ENCODE peak calls at places on chromosomes 13 and 19, in nine cellular contexts. One of them, this sample, is unnamed.

GRCh38 chr19:33066543-33066942 is 1.9 kb upstream of the RHPN2 start:
- DNase-seq in A549: no peak
- DNase-seq in ureter: no peak
- DNase-seq in A172: no peak
- DNase-seq in aorta: no peak
- DNase-seq in CD4-positive, alpha-beta memory T cell: no peak
- DNase-seq in NCI-H1092: no peak
- DNase-seq in GM13976: no peak
- DNase-seq in mammary epithelial cell: no peak
- DNase-seq in this sample: no peak

GRCh38 chr19:48152552-48152951 is 17.6 kb downstream of the LIG1 start:
- DNase-seq in A549: peak
- DNase-seq in ureter: peak
- DNase-seq in A172: peak
- DNase-seq in aorta: peak
- DNase-seq in CD4-positive, alpha-beta memory T cell: no peak
- DNase-seq in NCI-H1092: no peak
- DNase-seq in GM13976: peak
- DNase-seq in mammary epithelial cell: peak
- DNase-seq in this sample: peak

GRCh38 chr19:38425810-38426466 is at the start of gene RASGRP4:
- DNase-seq in A549: no peak
- DNase-seq in ureter: no peak
- DNase-seq in A172: no peak
- DNase-seq in aorta: peak
- DNase-seq in CD4-positive, alpha-beta memory T cell: peak
- DNase-seq in NCI-H1092: no peak
- DNase-seq in GM13976: peak
- DNase-seq in mammary epithelial cell: no peak
- DNase-seq in this sample: no peak

GRCh38 chr13:40345654-40346372 is 320.6 kb downstream of the FOXO1 start:
- DNase-seq in A549: no peak
- DNase-seq in ureter: no peak
- DNase-seq in A172: no peak
- DNase-seq in aorta: no peak
- DNase-seq in CD4-positive, alpha-beta memory T cell: no peak
- DNase-seq in NCI-H1092: no peak
- DNase-seq in GM13976: no peak
- DNase-seq in mammary epithelial cell: no peak
- DNase-seq in this sample: no peak

GRCh38 chr19:33397536-33398360 is 24.2 kb downstream of the CEBPG start:
- DNase-seq in A549: no peak
- DNase-seq in ureter: no peak
- DNase-seq in A172: no peak
- DNase-seq in aorta: peak
- DNase-seq in CD4-positive, alpha-beta memory T cell: no peak
- DNase-seq in NCI-H1092: no peak
- DNase-seq in GM13976: no peak
- DNase-seq in mammary epithelial cell: no peak
- DNase-seq in this sample: no peak

GRCh38 chr19:49890349-49891311 is 6.1 kb downstream of the IL4I1 start:
- DNase-seq in A549: peak
- DNase-seq in ureter: no peak
- DNase-seq in A172: no peak
- DNase-seq in aorta: no peak
- DNase-seq in CD4-positive, alpha-beta memory T cell: peak
- DNase-seq in NCI-H1092: no peak
- DNase-seq in GM13976: peak
- DNase-seq in mammary epithelial cell: peak
- DNase-seq in this sample: no peak

GRCh38 chr19:50418186-50419021 is at the start of gene SPIB:
- DNase-seq in A549: no peak
- DNase-seq in ureter: no peak
- DNase-seq in A172: no peak
- DNase-seq in aorta: no peak
- DNase-seq in CD4-positive, alpha-beta memory T cell: no peak
- DNase-seq in NCI-H1092: no peak
- DNase-seq in GM13976: peak
- DNase-seq in mammary epithelial cell: no peak
- DNase-seq in this sample: no peak

GRCh38 chr19:43412441-43412840 is 2.2 kb upstream of the TEX101 start:
- DNase-seq in A549: no peak
- DNase-seq in ureter: no peak
- DNase-seq in A172: no peak
- DNase-seq in aorta: no peak
- DNase-seq in CD4-positive, alpha-beta memory T cell: no peak
- DNase-seq in NCI-H1092: no peak
- DNase-seq in GM13976: no peak
- DNase-seq in mammary epithelial cell: no peak
- DNase-seq in this sample: no peak

GRCh38 chr19:29587518-29587986 is 18.5 kb upstream of the POP4 start:
- DNase-seq in A549: no peak
- DNase-seq in ureter: no peak
- DNase-seq in A172: peak
- DNase-seq in aorta: no peak
- DNase-seq in CD4-positive, alpha-beta memory T cell: peak
- DNase-seq in NCI-H1092: no peak
- DNase-seq in GM13976: peak
- DNase-seq in mammary epithelial cell: peak
- DNase-seq in this sample: peak

GRCh38 chr13:34161829-34162544 is 344.0 kb downstream of the RFC3 start:
- DNase-seq in A549: peak
- DNase-seq in ureter: no peak
- DNase-seq in A172: peak
- DNase-seq in aorta: no peak
- DNase-seq in CD4-positive, alpha-beta memory T cell: no peak
- DNase-seq in NCI-H1092: peak
- DNase-seq in GM13976: no peak
- DNase-seq in mammary epithelial cell: no peak
- DNase-seq in this sample: peak

GRCh38 chr13:26596458-26596857 is 39.0 kb downstream of the WASF3 start:
- DNase-seq in A549: no peak
- DNase-seq in ureter: no peak
- DNase-seq in A172: no peak
- DNase-seq in aorta: no peak
- DNase-seq in CD4-positive, alpha-beta memory T cell: no peak
- DNase-seq in NCI-H1092: no peak
- DNase-seq in GM13976: no peak
- DNase-seq in mammary epithelial cell: no peak
- DNase-seq in this sample: no peak

GRCh38 chr19:4539697-4540581 is at the start of gene LRG1:
- DNase-seq in A549: no peak
- DNase-seq in ureter: peak
- DNase-seq in A172: no peak
- DNase-seq in aorta: peak
- DNase-seq in CD4-positive, alpha-beta memory T cell: no peak
- DNase-seq in NCI-H1092: no peak
- DNase-seq in GM13976: peak
- DNase-seq in mammary epithelial cell: no peak
- DNase-seq in this sample: no peak

GRCh38 chr13:73870970-73871935 is 263.0 kb downstream of the KLF12 start:
- DNase-seq in A549: no peak
- DNase-seq in ureter: no peak
- DNase-seq in A172: no peak
- DNase-seq in aorta: peak
- DNase-seq in CD4-positive, alpha-beta memory T cell: no peak
- DNase-seq in NCI-H1092: no peak
- DNase-seq in GM13976: no peak
- DNase-seq in mammary epithelial cell: no peak
- DNase-seq in this sample: peak

GRCh38 chr19:46413262-46414031 is at the start of gene CCDC8:
- DNase-seq in A549: no peak
- DNase-seq in ureter: peak
- DNase-seq in A172: no peak
- DNase-seq in aorta: peak
- DNase-seq in CD4-positive, alpha-beta memory T cell: no peak
- DNase-seq in NCI-H1092: no peak
- DNase-seq in GM13976: no peak
- DNase-seq in mammary epithelial cell: peak
- DNase-seq in this sample: no peak

GRCh38 chr13:100808848-100809247 is 134.3 kb upstream of the TMTC4 start:
- DNase-seq in A549: no peak
- DNase-seq in ureter: no peak
- DNase-seq in A172: no peak
- DNase-seq in aorta: no peak
- DNase-seq in CD4-positive, alpha-beta memory T cell: no peak
- DNase-seq in NCI-H1092: no peak
- DNase-seq in GM13976: no peak
- DNase-seq in mammary epithelial cell: no peak
- DNase-seq in this sample: no peak

GRCh38 chr19:1295169-1296012 is 9.7 kb downstream of the EFNA2 start:
- DNase-seq in A549: no peak
- DNase-seq in ureter: no peak
- DNase-seq in A172: no peak
- DNase-seq in aorta: no peak
- DNase-seq in CD4-positive, alpha-beta memory T cell: no peak
- DNase-seq in NCI-H1092: no peak
- DNase-seq in GM13976: peak
- DNase-seq in mammary epithelial cell: no peak
- DNase-seq in this sample: no peak

GRCh38 chr19:29581398-29581797 is 24.7 kb upstream of the POP4 start:
- DNase-seq in A549: no peak
- DNase-seq in ureter: no peak
- DNase-seq in A172: no peak
- DNase-seq in aorta: no peak
- DNase-seq in CD4-positive, alpha-beta memory T cell: no peak
- DNase-seq in NCI-H1092: no peak
- DNase-seq in GM13976: no peak
- DNase-seq in mammary epithelial cell: no peak
- DNase-seq in this sample: no peak

GRCh38 chr13:45194081-45194939 is 6.5 kb downstream of the KCTD4 start:
- DNase-seq in A549: no peak
- DNase-seq in ureter: no peak
- DNase-seq in A172: no peak
- DNase-seq in aorta: peak
- DNase-seq in CD4-positive, alpha-beta memory T cell: no peak
- DNase-seq in NCI-H1092: peak
- DNase-seq in GM13976: no peak
- DNase-seq in mammary epithelial cell: peak
- DNase-seq in this sample: no peak

GRCh38 chr13:25771641-25772478 is 280.0 kb downstream of the SHISA2 start:
- DNase-seq in A549: no peak
- DNase-seq in ureter: no peak
- DNase-seq in A172: peak
- DNase-seq in aorta: no peak
- DNase-seq in CD4-positive, alpha-beta memory T cell: no peak
- DNase-seq in NCI-H1092: no peak
- DNase-seq in GM13976: no peak
- DNase-seq in mammary epithelial cell: peak
- DNase-seq in this sample: peak

GRCh38 chr13:59531571-59532091 is 632.1 kb downstream of the DIAPH3 start:
- DNase-seq in A549: no peak
- DNase-seq in ureter: peak
- DNase-seq in A172: peak
- DNase-seq in aorta: peak
- DNase-seq in CD4-positive, alpha-beta memory T cell: no peak
- DNase-seq in NCI-H1092: peak
- DNase-seq in GM13976: no peak
- DNase-seq in mammary epithelial cell: peak
- DNase-seq in this sample: peak

GRCh38 chr19:18780631-18781030 is 10.5 kb downstream of the COMP start:
- DNase-seq in A549: no peak
- DNase-seq in ureter: no peak
- DNase-seq in A172: no peak
- DNase-seq in aorta: no peak
- DNase-seq in CD4-positive, alpha-beta memory T cell: no peak
- DNase-seq in NCI-H1092: no peak
- DNase-seq in GM13976: no peak
- DNase-seq in mammary epithelial cell: no peak
- DNase-seq in this sample: no peak

GRCh38 chr19:17871032-17871877 is 490 bp upstream of the SLC5A5 start:
- DNase-seq in A549: no peak
- DNase-seq in ureter: no peak
- DNase-seq in A172: no peak
- DNase-seq in aorta: no peak
- DNase-seq in CD4-positive, alpha-beta memory T cell: no peak
- DNase-seq in NCI-H1092: no peak
- DNase-seq in GM13976: no peak
- DNase-seq in mammary epithelial cell: no peak
- DNase-seq in this sample: no peak

GRCh38 chr13:110529522-110530311 is 31.8 kb downstream of the RAB20 start:
- DNase-seq in A549: no peak
- DNase-seq in ureter: no peak
- DNase-seq in A172: no peak
- DNase-seq in aorta: peak
- DNase-seq in CD4-positive, alpha-beta memory T cell: no peak
- DNase-seq in NCI-H1092: no peak
- DNase-seq in GM13976: no peak
- DNase-seq in mammary epithelial cell: no peak
- DNase-seq in this sample: no peak

GRCh38 chr19:47417746-47418594 is 1.4 kb downstream of the MEIS3 start:
- DNase-seq in A549: no peak
- DNase-seq in ureter: no peak
- DNase-seq in A172: no peak
- DNase-seq in aorta: no peak
- DNase-seq in CD4-positive, alpha-beta memory T cell: peak
- DNase-seq in NCI-H1092: no peak
- DNase-seq in GM13976: no peak
- DNase-seq in mammary epithelial cell: no peak
- DNase-seq in this sample: no peak

GRCh38 chr19:778910-779653 is 18.2 kb upstream of the PTBP1 start:
- DNase-seq in A549: peak
- DNase-seq in ureter: peak
- DNase-seq in A172: peak
- DNase-seq in aorta: peak
- DNase-seq in CD4-positive, alpha-beta memory T cell: no peak
- DNase-seq in NCI-H1092: no peak
- DNase-seq in GM13976: no peak
- DNase-seq in mammary epithelial cell: peak
- DNase-seq in this sample: peak

GRCh38 chr13:99265823-99266426 is 7.7 kb upstream of the GPR18 start:
- DNase-seq in A549: peak
- DNase-seq in ureter: no peak
- DNase-seq in A172: peak
- DNase-seq in aorta: no peak
- DNase-seq in CD4-positive, alpha-beta memory T cell: peak
- DNase-seq in NCI-H1092: peak
- DNase-seq in GM13976: no peak
- DNase-seq in mammary epithelial cell: peak
- DNase-seq in this sample: peak

GRCh38 chr13:92900455-92900854 is 326.2 kb upstream of the GPC6 start:
- DNase-seq in A549: no peak
- DNase-seq in ureter: no peak
- DNase-seq in A172: no peak
- DNase-seq in aorta: no peak
- DNase-seq in CD4-positive, alpha-beta memory T cell: no peak
- DNase-seq in NCI-H1092: no peak
- DNase-seq in GM13976: no peak
- DNase-seq in mammary epithelial cell: no peak
- DNase-seq in this sample: no peak

GRCh38 chr13:30404207-30404606 is 18.1 kb upstream of the UBE2L5 start:
- DNase-seq in A549: no peak
- DNase-seq in ureter: no peak
- DNase-seq in A172: no peak
- DNase-seq in aorta: no peak
- DNase-seq in CD4-positive, alpha-beta memory T cell: no peak
- DNase-seq in NCI-H1092: no peak
- DNase-seq in GM13976: no peak
- DNase-seq in mammary epithelial cell: no peak
- DNase-seq in this sample: no peak

GRCh38 chr13:33231339-33231738 is 54.2 kb downstream of the STARD13 start:
- DNase-seq in A549: no peak
- DNase-seq in ureter: no peak
- DNase-seq in A172: no peak
- DNase-seq in aorta: no peak
- DNase-seq in CD4-positive, alpha-beta memory T cell: no peak
- DNase-seq in NCI-H1092: no peak
- DNase-seq in GM13976: no peak
- DNase-seq in mammary epithelial cell: no peak
- DNase-seq in this sample: peak

GRCh38 chr13:74891610-74892009 is 590.4 kb downstream of the TBC1D4 start:
- DNase-seq in A549: peak
- DNase-seq in ureter: no peak
- DNase-seq in A172: peak
- DNase-seq in aorta: no peak
- DNase-seq in CD4-positive, alpha-beta memory T cell: no peak
- DNase-seq in NCI-H1092: peak
- DNase-seq in GM13976: no peak
- DNase-seq in mammary epithelial cell: peak
- DNase-seq in this sample: peak

GRCh38 chr19:46076951-46077814 is 36.4 kb upstream of the IGFL4 start:
- DNase-seq in A549: peak
- DNase-seq in ureter: peak
- DNase-seq in A172: peak
- DNase-seq in aorta: no peak
- DNase-seq in CD4-positive, alpha-beta memory T cell: peak
- DNase-seq in NCI-H1092: peak
- DNase-seq in GM13976: peak
- DNase-seq in mammary epithelial cell: peak
- DNase-seq in this sample: peak